ENCODE peak calls at places on chromosome 2, in seven cellular contexts. One of them, this sample, is unnamed.
A peak's percentile ranks its signal among the peaks of the same experiment; 100 is the strongest.

GRCh38 chr2:121214296-121214695 is 70.7 kb downstream of the TFCP2L1 start:
- DNase-seq in sigmoid colon: no peak
- DNase-seq in breast epithelium: no peak
- DNase-seq in GM12878: no peak
- DNase-seq in GM23338: no peak
- DNase-seq in prostate gland: no peak
- DNase-seq in K562: no peak
- DNase-seq in this sample: peak; percentile 47

GRCh38 chr2:200367155-200367554 is 60.7 kb downstream of the SPATS2L start:
- DNase-seq in sigmoid colon: peak; percentile 68
- DNase-seq in breast epithelium: no peak
- DNase-seq in GM12878: no peak
- DNase-seq in GM23338: no peak
- DNase-seq in prostate gland: no peak
- DNase-seq in K562: peak; percentile 21
- DNase-seq in this sample: no peak

GRCh38 chr2:239777219-239777618 is 247.9 kb downstream of the NDUFA10 start:
- DNase-seq in sigmoid colon: peak; percentile 25
- DNase-seq in breast epithelium: no peak
- DNase-seq in GM12878: no peak
- DNase-seq in GM23338: no peak
- DNase-seq in prostate gland: no peak
- DNase-seq in K562: no peak
- DNase-seq in this sample: peak; percentile 42

GRCh38 chr2:191675807-191676667 is 1.9 kb upstream of the NABP1 start:
- DNase-seq in sigmoid colon: peak; percentile 71
- DNase-seq in breast epithelium: no peak
- DNase-seq in GM12878: peak; percentile 94
- DNase-seq in GM23338: peak; percentile 19
- DNase-seq in prostate gland: no peak
- DNase-seq in K562: peak; percentile 40
- DNase-seq in this sample: peak; percentile 87

GRCh38 chr2:208906330-208906729 is 499.7 kb downstream of the PTH2R start:
- DNase-seq in sigmoid colon: no peak
- DNase-seq in breast epithelium: no peak
- DNase-seq in GM12878: no peak
- DNase-seq in GM23338: peak; percentile 72
- DNase-seq in prostate gland: no peak
- DNase-seq in K562: no peak
- DNase-seq in this sample: no peak

GRCh38 chr2:118913805-118914645 is 28.0 kb upstream of the MARCO start:
- DNase-seq in sigmoid colon: no peak
- DNase-seq in breast epithelium: no peak
- DNase-seq in GM12878: no peak
- DNase-seq in GM23338: no peak
- DNase-seq in prostate gland: no peak
- DNase-seq in K562: no peak
- DNase-seq in this sample: no peak

GRCh38 chr2:43311276-43311675 is 84.9 kb upstream of the ZFP36L2 start:
- DNase-seq in sigmoid colon: no peak
- DNase-seq in breast epithelium: no peak
- DNase-seq in GM12878: no peak
- DNase-seq in GM23338: no peak
- DNase-seq in prostate gland: peak; percentile 53
- DNase-seq in K562: no peak
- DNase-seq in this sample: no peak

GRCh38 chr2:33804155-33804554 is 205.1 kb upstream of the FAM98A start:
- DNase-seq in sigmoid colon: no peak
- DNase-seq in breast epithelium: no peak
- DNase-seq in GM12878: no peak
- DNase-seq in GM23338: no peak
- DNase-seq in prostate gland: no peak
- DNase-seq in K562: no peak
- DNase-seq in this sample: no peak

GRCh38 chr2:2879776-2880175 is 497.8 kb downstream of the EIPR1 start:
- DNase-seq in sigmoid colon: no peak
- DNase-seq in breast epithelium: no peak
- DNase-seq in GM12878: peak; percentile 27
- DNase-seq in GM23338: no peak
- DNase-seq in prostate gland: no peak
- DNase-seq in K562: no peak
- DNase-seq in this sample: no peak

GRCh38 chr2:120763516-120763915 is 27.8 kb downstream of the GLI2 start:
- DNase-seq in sigmoid colon: peak; percentile 63
- DNase-seq in breast epithelium: no peak
- DNase-seq in GM12878: no peak
- DNase-seq in GM23338: no peak
- DNase-seq in prostate gland: no peak
- DNase-seq in K562: no peak
- DNase-seq in this sample: peak; percentile 72

GRCh38 chr2:964567-964966 is 13.9 kb downstream of the SNTG2 start:
- DNase-seq in sigmoid colon: no peak
- DNase-seq in breast epithelium: no peak
- DNase-seq in GM12878: no peak
- DNase-seq in GM23338: no peak
- DNase-seq in prostate gland: no peak
- DNase-seq in K562: no peak
- DNase-seq in this sample: no peak

GRCh38 chr2:108841506-108841905 is 54.9 kb downstream of the CCDC138 start:
- DNase-seq in sigmoid colon: no peak
- DNase-seq in breast epithelium: no peak
- DNase-seq in GM12878: no peak
- DNase-seq in GM23338: no peak
- DNase-seq in prostate gland: no peak
- DNase-seq in K562: no peak
- DNase-seq in this sample: no peak

GRCh38 chr2:173808676-173809075 is 156.5 kb downstream of the SP3 start:
- DNase-seq in sigmoid colon: no peak
- DNase-seq in breast epithelium: no peak
- DNase-seq in GM12878: no peak
- DNase-seq in GM23338: no peak
- DNase-seq in prostate gland: no peak
- DNase-seq in K562: no peak
- DNase-seq in this sample: no peak

GRCh38 chr2:31539505-31539904 is 41.2 kb downstream of the SRD5A2 start:
- DNase-seq in sigmoid colon: no peak
- DNase-seq in breast epithelium: no peak
- DNase-seq in GM12878: no peak
- DNase-seq in GM23338: peak; percentile 76
- DNase-seq in prostate gland: no peak
- DNase-seq in K562: no peak
- DNase-seq in this sample: no peak

GRCh38 chr2:195280024-195280423 is 377.0 kb upstream of the SLC39A10 start:
- DNase-seq in sigmoid colon: no peak
- DNase-seq in breast epithelium: no peak
- DNase-seq in GM12878: no peak
- DNase-seq in GM23338: no peak
- DNase-seq in prostate gland: no peak
- DNase-seq in K562: no peak
- DNase-seq in this sample: no peak

GRCh38 chr2:214261683-214262082 is 149.2 kb upstream of the VWC2L start:
- DNase-seq in sigmoid colon: no peak
- DNase-seq in breast epithelium: no peak
- DNase-seq in GM12878: no peak
- DNase-seq in GM23338: no peak
- DNase-seq in prostate gland: no peak
- DNase-seq in K562: no peak
- DNase-seq in this sample: no peak

GRCh38 chr2:44930274-44930826 is 11.2 kb upstream of the SIX3 start:
- DNase-seq in sigmoid colon: no peak
- DNase-seq in breast epithelium: no peak
- DNase-seq in GM12878: no peak
- DNase-seq in GM23338: peak; percentile 78
- DNase-seq in prostate gland: no peak
- DNase-seq in K562: no peak
- DNase-seq in this sample: no peak

GRCh38 chr2:189129971-189130370 is 49.6 kb downstream of the COL5A2 start:
- DNase-seq in sigmoid colon: no peak
- DNase-seq in breast epithelium: no peak
- DNase-seq in GM12878: no peak
- DNase-seq in GM23338: no peak
- DNase-seq in prostate gland: no peak
- DNase-seq in K562: no peak
- DNase-seq in this sample: no peak

GRCh38 chr2:173079968-173080860 is 4.6 kb downstream of the MAP3K20 start:
- DNase-seq in sigmoid colon: no peak
- DNase-seq in breast epithelium: no peak
- DNase-seq in GM12878: no peak
- DNase-seq in GM23338: no peak
- DNase-seq in prostate gland: no peak
- DNase-seq in K562: no peak
- DNase-seq in this sample: no peak

GRCh38 chr2:101986386-101986785 is 5.4 kb upstream of the IL1R2 start:
- DNase-seq in sigmoid colon: no peak
- DNase-seq in breast epithelium: no peak
- DNase-seq in GM12878: no peak
- DNase-seq in GM23338: no peak
- DNase-seq in prostate gland: no peak
- DNase-seq in K562: no peak
- DNase-seq in this sample: no peak

GRCh38 chr2:206701952-206702630 is 16.1 kb downstream of the DYTN start:
- DNase-seq in sigmoid colon: no peak
- DNase-seq in breast epithelium: no peak
- DNase-seq in GM12878: no peak
- DNase-seq in GM23338: no peak
- DNase-seq in prostate gland: no peak
- DNase-seq in K562: no peak
- DNase-seq in this sample: no peak

GRCh38 chr2:100126172-100126571 is 16.2 kb downstream of the AFF3 start:
- DNase-seq in sigmoid colon: no peak
- DNase-seq in breast epithelium: no peak
- DNase-seq in GM12878: no peak
- DNase-seq in GM23338: no peak
- DNase-seq in prostate gland: peak; percentile 29
- DNase-seq in K562: no peak
- DNase-seq in this sample: no peak

GRCh38 chr2:218780851-218781690 is 876 bp upstream of the CYP27A1 start:
- DNase-seq in sigmoid colon: no peak
- DNase-seq in breast epithelium: no peak
- DNase-seq in GM12878: no peak
- DNase-seq in GM23338: no peak
- DNase-seq in prostate gland: peak; percentile 71
- DNase-seq in K562: no peak
- DNase-seq in this sample: no peak

GRCh38 chr2:73069041-73069854 is 2.3 kb downstream of the SFXN5 start:
- DNase-seq in sigmoid colon: no peak
- DNase-seq in breast epithelium: no peak
- DNase-seq in GM12878: no peak
- DNase-seq in GM23338: no peak
- DNase-seq in prostate gland: peak; percentile 39
- DNase-seq in K562: peak; percentile 59
- DNase-seq in this sample: peak; percentile 61

GRCh38 chr2:21361406-21361805 is 237.6 kb downstream of the TDRD15 start:
- DNase-seq in sigmoid colon: no peak
- DNase-seq in breast epithelium: no peak
- DNase-seq in GM12878: no peak
- DNase-seq in GM23338: no peak
- DNase-seq in prostate gland: no peak
- DNase-seq in K562: no peak
- DNase-seq in this sample: no peak

GRCh38 chr2:46318579-46319460 is 21.6 kb downstream of the EPAS1 start:
- DNase-seq in sigmoid colon: no peak
- DNase-seq in breast epithelium: no peak
- DNase-seq in GM12878: no peak
- DNase-seq in GM23338: no peak
- DNase-seq in prostate gland: no peak
- DNase-seq in K562: no peak
- DNase-seq in this sample: no peak

GRCh38 chr2:9268310-9269081 is 61.9 kb downstream of the ASAP2 start:
- DNase-seq in sigmoid colon: no peak
- DNase-seq in breast epithelium: no peak
- DNase-seq in GM12878: no peak
- DNase-seq in GM23338: no peak
- DNase-seq in prostate gland: no peak
- DNase-seq in K562: no peak
- DNase-seq in this sample: no peak

DNA sequence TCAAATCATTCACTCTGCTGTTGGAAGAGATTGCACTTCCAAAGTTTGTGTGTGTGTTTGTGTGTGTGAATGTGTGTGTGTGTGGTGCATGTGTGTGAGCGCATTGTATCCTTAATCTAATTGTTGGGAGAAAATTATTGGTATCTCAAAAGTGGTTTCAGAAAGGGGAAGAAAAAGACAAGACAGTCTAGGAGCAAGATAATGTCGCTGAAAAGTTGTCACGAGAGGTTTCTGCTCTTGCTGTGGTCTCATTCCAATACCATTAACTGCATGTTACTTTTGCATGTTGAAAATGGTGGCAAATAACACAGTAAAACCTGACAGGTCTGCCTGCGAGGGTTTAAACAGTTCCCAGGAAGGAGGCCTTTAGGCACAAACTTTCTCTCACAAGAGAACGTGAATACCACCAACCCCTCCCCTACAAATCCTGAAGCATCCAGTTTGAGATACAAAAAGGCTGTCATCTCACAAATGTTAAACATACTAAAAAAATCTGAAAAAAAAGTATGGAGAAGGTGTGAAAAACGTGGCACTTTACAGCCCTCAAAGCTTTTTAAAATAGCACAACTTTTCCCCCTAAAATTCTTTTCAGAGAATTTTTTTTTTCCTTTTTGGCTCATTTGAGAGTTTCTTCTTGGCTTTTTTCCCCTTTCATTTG is 10.2 kb downstream of the ZEB2 start:
- DNase-seq in sigmoid colon: no peak
- DNase-seq in breast epithelium: no peak
- DNase-seq in GM12878: no peak
- DNase-seq in GM23338: peak; percentile 25
- DNase-seq in prostate gland: no peak
- DNase-seq in K562: no peak
- DNase-seq in this sample: no peak
- H3K4me1 ChIP-seq in sigmoid colon: no peaks in the 10 kb centered on the region
- H3K4me1 ChIP-seq in breast epithelium: no peaks in the 10 kb centered on the region
- H3K4me1 ChIP-seq in GM12878: no peaks in the 10 kb centered on the region
- H3K4me1 ChIP-seq in GM23338: peaks cover 64% of the 10 kb centered on the region
- H3K4me1 ChIP-seq in prostate gland: no peaks in the 10 kb centered on the region
- H3K4me1 ChIP-seq in K562: peaks cover 89% of the 10 kb centered on the region
- H3K4me1 ChIP-seq in this sample: peaks cover 94% of the 10 kb centered on the region

GRCh38 chr2:15636972-15637785 is 45.5 kb downstream of the DDX1 start:
- DNase-seq in sigmoid colon: no peak
- DNase-seq in breast epithelium: peak; percentile 59
- DNase-seq in GM12878: no peak
- DNase-seq in GM23338: peak; percentile 85
- DNase-seq in prostate gland: peak; percentile 69
- DNase-seq in K562: peak; percentile 77
- DNase-seq in this sample: no peak
- TF ChIP-seq POLR2AphosphoS5 in sigmoid colon: no peak
- TF ChIP-seq POLR2AphosphoS5 in breast epithelium: peak; percentile 30
- TF ChIP-seq POLR2AphosphoS5 in GM12878: no peak
- TF ChIP-seq POLR2AphosphoS5 in GM23338: no peak
- TF ChIP-seq POLR2AphosphoS5 in prostate gland: peak; percentile 25
- TF ChIP-seq POLR2AphosphoS5 in K562: peak; percentile 38
- TF ChIP-seq POLR2AphosphoS5 in this sample: no peak

GRCh38 chr2:234690569-234691225 is 193.8 kb upstream of the ARL4C start:
- DNase-seq in sigmoid colon: no peak
- DNase-seq in breast epithelium: no peak
- DNase-seq in GM12878: no peak
- DNase-seq in GM23338: no peak
- DNase-seq in prostate gland: peak; percentile 79
- DNase-seq in K562: no peak
- DNase-seq in this sample: no peak
- H3K4me3 ChIP-seq in sigmoid colon: no peak overlapping the region
- H3K4me3 ChIP-seq in breast epithelium: peak overlapping the region; percentile 17
- H3K4me3 ChIP-seq in GM12878: no peak overlapping the region
- H3K4me3 ChIP-seq in GM23338: no peak overlapping the region
- H3K4me3 ChIP-seq in prostate gland: no peak overlapping the region
- H3K4me3 ChIP-seq in K562: no peak overlapping the region
- H3K4me3 ChIP-seq in this sample: no peak overlapping the region

GRCh38 chr2:133109772-133110171 is 439.8 kb upstream of the LYPD1 start:
- DNase-seq in sigmoid colon: no peak
- DNase-seq in breast epithelium: no peak
- DNase-seq in GM12878: no peak
- DNase-seq in GM23338: no peak
- DNase-seq in prostate gland: no peak
- DNase-seq in K562: no peak
- DNase-seq in this sample: no peak
- H3K4me1 ChIP-seq in sigmoid colon: no peaks in the 10 kb centered on the region
- H3K4me1 ChIP-seq in breast epithelium: no peaks in the 10 kb centered on the region
- H3K4me1 ChIP-seq in GM12878: no peaks in the 10 kb centered on the region
- H3K4me1 ChIP-seq in GM23338: no peaks in the 10 kb centered on the region
- H3K4me1 ChIP-seq in prostate gland: no peaks in the 10 kb centered on the region
- H3K4me1 ChIP-seq in K562: no peaks in the 10 kb centered on the region
- H3K4me1 ChIP-seq in this sample: no peaks in the 10 kb centered on the region